ENCODE peak calls at places on chromosomes 7 and 10, in six cellular contexts. Z is fibroblast of mammary gland, C is IMR-90, I is glutamatergic neuron, W is heart left ventricle, U is AG09309. J is an unnamed sample.

GRCh38 chr7:12550956-12551355 is 19.6 kb upstream of the SCIN start:
- DNase-seq in U (peak; percentile 17), C (peak; percentile 28), I (no peak), Z (no peak), W (no peak), J (peak; percentile 43)

GRCh38 chr7:106619213-106619612 is 41.7 kb downstream of the CCDC71L start:
- DNase-seq in Z (no peak), C (no peak), W (no peak), U (no peak), I (no peak), J (no peak)

GRCh38 chr10:91088300-91089140 is 131.9 kb upstream of the PCGF5 start:
- DNase-seq in U (no peak), C (peak; percentile 15), W (no peak), Z (peak; percentile 38), I (no peak), J (peak; percentile 28)

GRCh38 chr7:96331233-96331632 is 9.3 kb upstream of the SLC25A13 start:
- DNase-seq in Z (no peak), U (no peak), I (no peak), W (no peak), C (no peak), J (no peak)

GRCh38 chr7:54544356-54545240 is 2.4 kb downstream of the VSTM2A start:
- DNase-seq in I (peak; percentile 25), Z (no peak), U (no peak), W (no peak), C (no peak), J (no peak)

GRCh38 chr10:73495226-73495883 is 469 bp downstream of the PPP3CB start:
- DNase-seq in C (peak; percentile 87), U (peak; percentile 60), Z (peak; percentile 86), I (peak; percentile 81), W (peak; percentile 95), J (peak; percentile 85)

GRCh38 chr7:132738254-132738653 is 162.0 kb upstream of the PLXNA4 start:
- DNase-seq in W (no peak), U (peak; percentile 89), C (peak; percentile 92), Z (peak; percentile 99), I (no peak), J (peak; percentile 94)

GRCh38 chr7:130352335-130353074 is 7.9 kb downstream of the CPA5 start:
- DNase-seq in Z (peak; percentile 72), C (peak; percentile 75), U (no peak), I (no peak), W (no peak), J (peak; percentile 41)

GRCh38 chr7:27409776-27410175 is 167.2 kb downstream of the EVX1 start:
- DNase-seq in I (no peak), U (peak; percentile 43), W (no peak), C (no peak), Z (peak; percentile 62), J (peak; percentile 53)

GRCh38 chr10:97412891-97413304 is 11.8 kb upstream of the RRP12 start:
- DNase-seq in U (no peak), I (no peak), C (no peak), W (no peak), Z (no peak), J (no peak)

GRCh38 chr10:73218466-73219191 is 28.4 kb downstream of the DNAJC9 start:
- DNase-seq in C (peak; percentile 28), Z (peak; percentile 39), W (no peak), I (no peak), U (no peak), J (peak; percentile 24)

GRCh38 chr10:118994321-118994720 is 35.2 kb upstream of the NANOS1 start:
- DNase-seq in I (no peak), C (no peak), U (no peak), Z (no peak), W (no peak), J (no peak)

GRCh38 chr10:131946321-131946751 is 35.4 kb downstream of the BNIP3 start:
- DNase-seq in U (peak; percentile 63), I (no peak), Z (peak; percentile 88), W (no peak), C (peak; percentile 91), J (peak; percentile 72)

GRCh38 chr7:1993031-1993685 is 239.6 kb downstream of the MAD1L1 start:
- DNase-seq in Z (peak; percentile 27), C (no peak), W (no peak), I (no peak), U (no peak), J (no peak)

GRCh38 chr7:5517057-5517456 is 93.4 kb upstream of the TNRC18 start:
- DNase-seq in C (no peak), Z (no peak), I (no peak), U (no peak), W (no peak), J (no peak)

GRCh38 chr7:30252885-30253795 is 31.3 kb upstream of the ZNRF2 start:
- DNase-seq in Z (no peak), C (no peak), I (no peak), W (peak; percentile 70), U (no peak), J (no peak)

GRCh38 chr10:28716748-28717147 is 39.4 kb downstream of the BAMBI start:
- DNase-seq in W (no peak), Z (no peak), U (no peak), C (no peak), I (no peak), J (no peak)

GRCh38 chr7:134710511-134710853 is 63.8 kb downstream of the BPGM start:
- DNase-seq in I (no peak), C (no peak), U (no peak), Z (no peak), W (no peak), J (no peak)

GRCh38 chr7:12025246-12025645 is 185.8 kb upstream of the TMEM106B start:
- DNase-seq in C (peak; percentile 23), I (no peak), W (no peak), Z (peak; percentile 21), U (no peak), J (no peak)

GRCh38 chr10:130399425-130399950 is 263.3 kb downstream of the GLRX3 start:
- DNase-seq in U (no peak), W (no peak), C (no peak), I (no peak), Z (no peak), J (no peak)

DNA sequence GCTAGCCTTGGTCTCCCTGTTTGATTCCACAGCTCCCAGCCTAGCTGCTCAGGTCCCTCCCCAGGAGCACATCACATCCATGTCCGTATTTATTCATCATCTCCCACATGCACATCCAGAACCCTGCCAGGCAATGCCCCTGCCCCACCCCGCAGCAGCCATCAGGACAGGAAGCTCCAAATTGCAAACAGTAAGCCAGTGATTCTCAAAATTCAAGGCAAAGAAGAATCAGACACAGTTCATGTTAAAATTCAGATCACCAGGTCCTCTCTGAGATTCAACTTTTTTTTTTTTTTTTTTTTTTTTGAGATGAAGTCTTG is 17.7 kb downstream of the LRRC20 start:
- DNase-seq in W (no peak), C (no peak), I (no peak), Z (no peak), U (no peak), J (no peak)
- TF ChIP-seq CTCF in W (peak; percentile 16), C (no peak), I (no peak), Z (no peak), U (no peak), J (peak; percentile 23)

GRCh38 chr10:129123428-129123827 is 343.6 kb upstream of the MGMT start:
- DNase-seq in W (no peak), I (no peak), U (no peak), Z (no peak), C (no peak), J (no peak)

GRCh38 chr10:129120441-129120840 is 346.6 kb upstream of the MGMT start:
- DNase-seq in I (no peak), C (no peak), Z (no peak), U (no peak), W (no peak), J (no peak)

GRCh38 chr10:129126955-129127354 is 340.1 kb upstream of the MGMT start:
- DNase-seq in Z (no peak), I (no peak), C (no peak), W (no peak), U (no peak), J (no peak)

DNA sequence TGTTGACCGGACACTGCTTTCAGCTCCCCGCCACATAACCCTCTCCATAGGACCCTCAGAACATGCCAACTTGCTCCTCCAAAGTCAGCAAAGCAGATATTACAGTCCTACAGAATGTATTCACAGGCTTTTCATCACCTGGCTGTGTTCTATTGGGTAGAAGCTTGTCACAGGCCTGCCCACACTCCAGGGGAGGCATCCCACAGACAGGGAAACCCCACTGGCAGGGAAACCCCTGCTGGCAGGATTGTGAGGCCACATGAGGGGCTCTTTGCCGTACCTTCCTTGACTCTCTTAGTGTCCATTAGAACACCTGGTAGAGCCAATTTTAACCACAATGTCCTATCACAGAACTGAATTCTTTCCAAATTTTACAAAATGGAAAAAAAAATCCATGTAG is 344.2 kb upstream of the MGMT start:
- DNase-seq in W (no peak), I (no peak), U (no peak), Z (no peak), C (no peak), J (no peak)
- TF ChIP-seq CTCF in W (no peak), I (no peak), U (no peak), Z (no peak), C (no peak), J (no peak)

GRCh38 chr10:103246328-103246727 is 641 bp downstream of the RPEL1 start:
- DNase-seq in U (no peak), C (no peak), Z (peak; percentile 8), I (no peak), W (no peak), J (no peak)
- TF ChIP-seq CTCF in U (peak; percentile 39), C (no peak), Z (peak; percentile 33), I (no peak), W (no peak), J (no peak)

GRCh38 chr7:101816499-101817030 is 861 bp upstream of the CUX1 start:
- DNase-seq in W (peak; percentile 79), U (no peak), Z (peak; percentile 28), C (peak; percentile 37), I (peak; percentile 68), J (no peak)

GRCh38 chr7:101814081-101814995 is 3.1 kb upstream of the CUX1 start:
- DNase-seq in C (peak; percentile 44), Z (peak; percentile 45), U (no peak), I (peak; percentile 65), W (peak; percentile 81), J (peak; percentile 30)

GRCh38 chr7:101813414-101814019 is 3.9 kb upstream of the CUX1 start:
- DNase-seq in W (no peak), U (no peak), C (no peak), I (no peak), Z (no peak), J (no peak)

GRCh38 chr7:101815826-101816488 is 1.5 kb upstream of the CUX1 start:
- DNase-seq in I (peak; percentile 86), U (peak; percentile 42), Z (peak; percentile 71), W (peak; percentile 88), C (peak; percentile 79), J (peak; percentile 64)

DNA sequence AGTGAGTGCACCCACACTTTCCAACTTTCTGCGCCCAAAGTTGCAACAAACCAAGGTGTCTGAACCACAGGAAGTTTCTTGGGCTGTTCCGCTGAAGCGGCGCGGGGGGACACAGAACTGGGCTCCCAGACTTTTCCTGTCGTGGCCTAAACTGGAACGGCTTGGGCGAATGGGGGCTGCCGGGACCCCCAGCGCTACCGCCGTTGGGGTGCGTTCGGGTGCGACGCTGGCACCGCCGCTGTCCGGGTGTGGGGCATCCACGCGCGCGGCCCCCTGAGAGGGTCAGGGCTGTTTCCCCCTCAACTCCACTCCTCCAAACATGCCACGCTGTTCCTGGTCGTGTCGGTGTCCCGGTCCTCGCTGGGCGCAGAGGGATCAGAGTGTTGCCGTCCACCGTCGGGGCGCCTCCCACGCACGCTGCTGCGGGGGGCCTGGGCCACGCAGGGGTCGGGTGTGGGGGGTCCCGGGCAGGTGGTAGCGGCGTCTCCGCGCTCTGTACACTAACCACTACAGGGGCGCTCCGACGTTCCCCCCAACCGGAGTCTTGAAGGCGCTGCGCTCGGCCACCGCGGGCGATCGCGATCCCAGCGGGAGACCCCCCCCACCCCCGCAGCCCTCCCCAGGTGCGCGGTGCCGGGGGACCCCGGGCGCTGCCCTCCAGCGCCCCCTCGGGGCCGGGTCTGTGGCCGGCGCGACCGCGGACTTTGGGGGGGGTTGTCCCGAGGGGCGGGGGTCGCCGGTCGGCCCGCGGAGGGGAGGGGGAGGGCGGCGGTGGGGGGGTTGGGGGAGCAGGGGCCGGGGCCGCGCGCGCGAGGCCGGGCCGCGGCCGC is 2.2 kb upstream of the CUX1 start:
- DNase-seq in U (no peak), W (peak; percentile 80), Z (no peak), C (peak; percentile 21), I (peak; percentile 31), J (no peak)
- TF ChIP-seq CTCF in U (peak; percentile 50), W (peak; percentile 57), Z (peak; percentile 18), C (peak; percentile 45), I (peak; percentile 73), J (peak; percentile 76)

J was measured in HFFc6.